ENCODE peak calls at places on chromosomes 3 and 15, in seven cellular contexts. G is GM12864, E is BE2C, P is suprapubic skin, M is fibroblast of mammary gland, K is uterus, B is astrocyte of the spinal cord. D is an unnamed sample.

GRCh38 chr3:66418432-66419052 is 82.3 kb downstream of the LRIG1 start:
- DNase-seq in G (no peak), E (no peak), P (no peak), M (no peak), K (no peak), B (peak), D (no peak)

GRCh38 chr15:71495381-71495780 is 315.0 kb upstream of the NR2E3 start:
- DNase-seq in G (no peak), E (no peak), P (no peak), M (no peak), K (no peak), B (no peak), D (no peak)

GRCh38 chr3:197495999-197496745 is 59.6 kb downstream of the BDH1 start:
- DNase-seq in G (no peak), E (no peak), P (no peak), M (no peak), K (no peak), B (no peak), D (no peak)

GRCh38 chr15:100570735-100571363 is 31.1 kb downstream of the LINS1 start:
- DNase-seq in G (peak), E (no peak), P (no peak), M (no peak), K (no peak), B (no peak), D (no peak)

GRCh38 chr15:75123395-75123794 is 78.3 kb upstream of the C15orf39 start:
- DNase-seq in G (no peak), E (no peak), P (no peak), M (peak), K (no peak), B (peak), D (no peak)

GRCh38 chr3:112348945-112349344 is 16.0 kb downstream of the CD200 start:
- DNase-seq in G (no peak), E (no peak), P (no peak), M (no peak), K (no peak), B (no peak), D (no peak)

GRCh38 chr15:39094116-39094515 is 486.8 kb upstream of the THBS1 start:
- DNase-seq in G (no peak), E (no peak), P (no peak), M (peak), K (no peak), B (no peak), D (no peak)

GRCh38 chr3:65575376-65575840 is 463.3 kb downstream of the MAGI1 start:
- DNase-seq in G (no peak), E (no peak), P (no peak), M (peak), K (no peak), B (peak), D (no peak)

GRCh38 chr3:157447026-157447694 is 10.5 kb downstream of the PTX3 start:
- DNase-seq in G (no peak), E (no peak), P (no peak), M (peak), K (no peak), B (peak), D (no peak)

GRCh38 chr3:51538115-51538458 is 432 bp upstream of the RAD54L2 start:
- DNase-seq in G (no peak), E (no peak), P (no peak), M (peak), K (no peak), B (no peak), D (peak)

GRCh38 chr3:87811953-87812352 is 246.9 kb downstream of the CGGBP1 start:
- DNase-seq in G (no peak), E (no peak), P (no peak), M (no peak), K (no peak), B (no peak), D (no peak)

DNA sequence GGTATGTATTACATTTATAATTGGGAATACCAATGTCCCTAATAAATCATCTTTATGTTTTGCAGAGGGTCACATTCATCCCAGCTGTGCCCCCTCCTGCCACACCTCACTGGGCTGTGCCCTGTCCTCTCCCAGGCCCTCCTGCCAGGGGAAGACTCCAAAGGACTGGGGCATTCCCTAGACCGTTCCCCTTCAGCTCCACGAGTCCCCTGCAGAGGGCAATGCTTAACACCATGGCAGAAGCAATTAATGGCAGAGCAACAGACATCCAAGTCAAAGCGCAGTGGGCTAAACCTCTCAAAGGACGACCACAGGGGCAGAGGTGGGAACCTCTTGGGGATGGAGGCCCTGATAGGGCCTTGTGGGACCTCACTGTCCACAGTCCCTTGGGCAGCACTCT is 71.3 kb upstream of the SEC13 start:
- DNase-seq in G (no peak), E (no peak), P (no peak), M (no peak), K (no peak), B (no peak), D (no peak)
- TF ChIP-seq CTCF in G (no peak), E (peak), P (no peak), M (no peak), K (no peak), B (peak), D (no peak)

DNA sequence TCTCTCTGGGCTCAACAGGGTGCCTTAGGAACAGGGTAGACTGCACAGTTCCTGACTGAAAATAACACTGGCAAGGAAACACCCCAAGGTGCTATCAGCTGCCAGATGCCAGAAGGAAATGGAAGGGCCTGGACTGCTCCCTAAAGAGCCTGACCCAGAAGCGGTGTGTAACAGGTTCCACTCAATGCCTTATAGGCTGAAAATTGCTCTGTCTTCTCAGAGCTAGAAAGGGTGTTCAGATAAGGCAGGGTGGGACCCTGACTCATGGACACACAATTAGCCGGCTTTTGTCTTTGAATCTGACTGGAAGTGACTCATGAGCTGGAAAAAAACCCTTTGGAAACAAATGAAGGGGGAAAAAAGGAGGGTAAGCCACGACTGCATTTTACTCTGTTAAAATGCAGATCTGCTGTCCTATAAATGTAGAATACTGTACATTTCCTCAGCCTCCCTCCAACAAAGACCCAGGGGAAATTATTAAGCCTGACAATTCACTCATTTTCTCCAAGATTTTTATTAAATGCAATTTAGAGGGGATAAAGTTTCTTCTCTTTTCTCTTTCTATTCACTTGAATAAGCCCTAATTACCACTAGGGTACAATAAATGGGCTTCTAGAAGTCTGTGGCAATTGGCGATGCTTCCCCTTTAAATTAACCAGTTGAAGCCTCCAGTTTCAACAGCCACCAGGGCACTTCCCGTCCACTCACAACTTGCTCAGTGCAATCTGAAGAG is 160.2 kb upstream of the TBL1XR1 start:
- DNase-seq in G (no peak), E (peak), P (no peak), M (peak), K (peak), B (peak), D (no peak)
- TF ChIP-seq CTCF in G (no peak), E (no peak), P (no peak), M (no peak), K (no peak), B (peak), D (no peak)

GRCh38 chr3:115830764-115831395 is 207.6 kb downstream of the GAP43 start:
- DNase-seq in G (no peak), E (no peak), P (no peak), M (no peak), K (no peak), B (no peak), D (no peak)
- TF ChIP-seq CTCF in G (no peak), E (no peak), P (no peak), M (no peak), K (no peak), B (no peak), D (no peak)

DNA sequence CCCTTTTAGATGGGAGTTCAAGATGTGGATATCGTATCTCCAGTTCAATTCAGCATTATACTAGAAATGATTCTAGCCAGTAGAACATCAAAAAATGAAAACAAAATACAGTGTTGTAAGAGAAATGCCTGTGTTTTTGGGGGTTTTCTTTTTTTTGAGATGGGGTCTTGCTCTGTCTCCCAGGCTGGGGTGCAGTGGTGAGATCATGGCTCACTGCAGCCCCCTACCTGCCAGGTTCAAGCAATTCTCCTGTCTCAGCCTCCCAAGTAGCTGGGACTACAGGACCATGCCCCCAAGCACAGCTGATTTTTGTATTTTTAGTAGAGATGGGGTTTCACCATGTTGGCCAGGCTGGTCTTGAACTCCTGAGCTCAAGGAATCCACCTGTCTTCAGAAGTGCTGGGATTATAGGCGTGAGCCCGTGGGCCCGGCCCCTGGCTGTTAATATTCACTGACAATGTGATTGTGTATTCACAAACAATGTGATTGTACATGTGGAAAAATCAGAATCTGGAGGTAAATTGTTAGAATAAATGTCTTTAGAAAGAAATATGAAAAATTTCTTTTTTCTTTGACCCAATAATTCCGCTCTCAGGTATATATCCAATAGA is 59.0 kb downstream of the ARIH1 start:
- DNase-seq in G (no peak), E (no peak), P (no peak), M (no peak), K (no peak), B (no peak), D (no peak)
- TF ChIP-seq CTCF in G (peak), E (peak), P (no peak), M (peak), K (no peak), B (peak), D (no peak)

DNA sequence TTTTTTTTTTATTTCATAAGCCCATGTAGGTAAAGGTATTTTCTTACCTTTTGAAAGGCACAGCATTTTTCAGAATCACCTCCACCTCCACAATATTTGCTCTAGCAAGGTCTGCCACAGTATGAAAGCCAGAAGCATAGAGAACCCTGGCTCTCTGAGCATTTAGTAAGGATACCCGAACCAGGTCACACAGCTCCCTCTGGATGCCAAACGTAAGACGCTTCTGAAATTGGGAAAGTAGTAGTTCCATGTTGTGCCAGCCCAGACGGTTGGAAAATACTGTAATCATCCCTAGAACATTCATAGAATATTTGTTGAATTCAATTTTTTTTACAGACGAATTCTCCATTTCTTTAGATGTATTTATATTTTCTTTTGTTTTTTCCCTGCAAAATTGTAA is 52.4 kb downstream of the POLQ start:
- DNase-seq in G (no peak), E (no peak), P (no peak), M (no peak), K (no peak), B (no peak), D (no peak)
- TF ChIP-seq CTCF in G (no peak), E (no peak), P (no peak), M (no peak), K (no peak), B (peak), D (peak)

GRCh38 chr15:77402740-77403379 is 17.0 kb downstream of the PEAK1 start:
- DNase-seq in G (no peak), E (no peak), P (no peak), M (peak), K (no peak), B (peak), D (no peak)
- TF ChIP-seq CTCF in G (no peak), E (no peak), P (no peak), M (no peak), K (no peak), B (no peak), D (no peak)

D was measured in nephron progenitor cell.